ENCODE peak calls at places on chromosomes 1 and 21, in ten cellular contexts. E is CD8-positive, alpha-beta T cell; L is Panc1; D is cardiac muscle cell; T is HepG2; I is left ventricle myocardium inferior; Q is pancreas; W is ovary; P is heart right ventricle; J is body of pancreas. Y is an unnamed sample. For H3K36me3, the result is how much of the 10 kb centered on the place peaks cover.

GRCh38 chr21:42820513-42821465 is 58.5 kb downstream of the WDR4 start:
- DNase-seq in E (no peak), L (no peak), D (no peak), T (peak), I (no peak), Q (no peak), W (no peak), P (no peak), J (no peak), Y (peak)

GRCh38 chr1:38037481-38037939 is 9.1 kb downstream of the POU3F1 start:
- DNase-seq in E (no peak), L (no peak), D (peak), T (no peak), I (no peak), Q (no peak), W (no peak), P (no peak), J (no peak), Y (no peak)

GRCh38 chr1:108000620-108001105 is 35.7 kb upstream of the VAV3 start:
- DNase-seq in E (no peak), L (no peak), D (peak), T (peak), I (peak), Q (peak), W (peak), P (peak), J (peak), Y (no peak)

GRCh38 chr21:31282095-31282709 is 61.9 kb downstream of the TIAM1 start:
- DNase-seq in E (no peak), L (peak), D (peak), T (no peak), I (peak), Q (no peak), W (no peak), P (no peak), J (peak), Y (no peak)

GRCh38 chr21:45052960-45053359 is 21.4 kb upstream of the ADARB1 start:
- DNase-seq in E (no peak), L (no peak), D (no peak), T (no peak), I (no peak), Q (no peak), W (no peak), P (no peak), J (no peak), Y (no peak)

GRCh38 chr1:13898406-13898805 is 198.4 kb downstream of the PRDM2 start:
- DNase-seq in E (no peak), L (no peak), D (no peak), T (no peak), I (no peak), Q (no peak), W (no peak), P (no peak), J (no peak), Y (no peak)

GRCh38 chr1:77524038-77524437 is 158.4 kb downstream of the ZZZ3 start:
- DNase-seq in E (no peak), L (no peak), D (no peak), T (no peak), I (no peak), Q (no peak), W (no peak), P (no peak), J (no peak), Y (no peak)

GRCh38 chr1:11431946-11432507 is 46.9 kb upstream of the DISP3 start:
- DNase-seq in E (no peak), L (no peak), D (no peak), T (no peak), I (no peak), Q (no peak), W (no peak), P (no peak), J (no peak), Y (no peak)

GRCh38 chr1:160622885-160623633 is 23.8 kb downstream of the SLAMF1 start:
- DNase-seq in E (no peak), L (no peak), D (no peak), T (no peak), I (no peak), Q (no peak), W (no peak), P (no peak), J (no peak), Y (peak)

GRCh38 chr1:56317722-56318121 is 261.6 kb downstream of the PLPP3 start:
- DNase-seq in E (no peak), L (no peak), D (no peak), T (no peak), I (no peak), Q (no peak), W (no peak), P (no peak), J (no peak), Y (no peak)

GRCh38 chr1:40411294-40411693 is 37.8 kb downstream of the SMAP2 start:
- DNase-seq in E (no peak), L (no peak), D (no peak), T (no peak), I (no peak), Q (no peak), W (no peak), P (no peak), J (no peak), Y (no peak)

GRCh38 chr1:202593845-202594244 is 116.4 kb downstream of the SYT2 start:
- DNase-seq in E (no peak), L (no peak), D (no peak), T (no peak), I (no peak), Q (no peak), W (no peak), P (no peak), J (no peak), Y (no peak)

GRCh38 chr1:89987170-89987819 is 7.6 kb upstream of the ZNF326 start:
- DNase-seq in E (peak), L (peak), D (peak), T (peak), I (no peak), Q (peak), W (no peak), P (no peak), J (peak), Y (no peak)

GRCh38 chr1:117821782-117822447 is 107.5 kb downstream of the GDAP2 start:
- DNase-seq in E (no peak), L (peak), D (peak), T (peak), I (no peak), Q (no peak), W (no peak), P (no peak), J (peak), Y (no peak)

GRCh38 chr1:70042090-70042716 is 163.2 kb downstream of the LRRC40 start:
- DNase-seq in E (no peak), L (no peak), D (peak), T (no peak), I (no peak), Q (no peak), W (no peak), P (no peak), J (no peak), Y (no peak)

GRCh38 chr1:51644533-51645197 is 27.8 kb downstream of the OSBPL9 start:
- DNase-seq in E (no peak), L (no peak), D (peak), T (no peak), I (no peak), Q (no peak), W (no peak), P (no peak), J (no peak), Y (peak)

GRCh38 chr1:182595641-182596240 is 6.7 kb upstream of the RNASEL start:
- DNase-seq in E (peak), L (peak), D (peak), T (peak), I (peak), Q (peak), W (peak), P (peak), J (peak), Y (no peak)

GRCh38 chr1:50873458-50874187 is 86.4 kb downstream of the FAF1 start:
- DNase-seq in E (peak), L (peak), D (peak), T (peak), I (peak), Q (peak), W (no peak), P (peak), J (peak), Y (no peak)

GRCh38 chr1:213829806-213830205 is 158.0 kb upstream of the PROX1 start:
- DNase-seq in E (no peak), L (no peak), D (no peak), T (no peak), I (no peak), Q (no peak), W (no peak), P (no peak), J (no peak), Y (peak)

GRCh38 chr21:44300262-44300959 is 558 bp downstream of the PFKL start:
- DNase-seq in E (peak), L (no peak), D (peak), T (peak), I (peak), Q (peak), W (peak), P (peak), J (peak), Y (peak)

GRCh38 chr1:53127546-53127945 is 14.9 kb downstream of the SLC1A7 start:
- DNase-seq in E (no peak), L (no peak), D (no peak), T (no peak), I (no peak), Q (no peak), W (peak), P (no peak), J (no peak), Y (no peak)

GRCh38 chr21:45127937-45128336 is 53.6 kb downstream of the ADARB1 start:
- DNase-seq in E (no peak), L (no peak), D (no peak), T (no peak), I (no peak), Q (no peak), W (no peak), P (no peak), J (no peak), Y (no peak)

GRCh38 chr21:42574234-42575027 is 60.8 kb downstream of the SLC37A1 start:
- DNase-seq in E (no peak), L (no peak), D (peak), T (peak), I (no peak), Q (no peak), W (no peak), P (no peak), J (peak), Y (no peak)

GRCh38 chr1:64962447-64962846 is 3.9 kb downstream of the JAK1 start:
- DNase-seq in E (peak), L (no peak), D (no peak), T (no peak), I (no peak), Q (peak), W (no peak), P (no peak), J (no peak), Y (no peak)

GRCh38 chr1:15765495-15766194 is 7.0 kb downstream of the FBLIM1 start:
- DNase-seq in E (no peak), L (no peak), D (peak), T (no peak), I (no peak), Q (no peak), W (no peak), P (no peak), J (no peak), Y (no peak)

GRCh38 chr21:44466351-44466954 is 11.1 kb downstream of the LRRC3 start:
- DNase-seq in E (no peak), L (no peak), D (no peak), T (no peak), I (no peak), Q (no peak), W (no peak), P (no peak), J (no peak), Y (no peak)

GRCh38 chr1:111856411-111857135 is 100.9 kb downstream of the DDX20 start:
- DNase-seq in E (no peak), L (no peak), D (no peak), T (no peak), I (no peak), Q (no peak), W (no peak), P (no peak), J (peak), Y (no peak)

GRCh38 chr1:27650527-27651175 is 15.7 kb upstream of the FGR start:
- DNase-seq in E (no peak), L (no peak), D (peak), T (peak), I (no peak), Q (no peak), W (no peak), P (no peak), J (peak), Y (no peak)

GRCh38 chr1:11796036-11796828 is 9.5 kb downstream of the MTHFR start:
- DNase-seq in E (no peak), L (no peak), D (peak), T (no peak), I (peak), Q (no peak), W (peak), P (no peak), J (no peak), Y (no peak)

GRCh38 chr21:41605178-41605933 is 97.4 kb upstream of the TMPRSS2 start:
- DNase-seq in E (no peak), L (no peak), D (no peak), T (peak), I (no peak), Q (peak), W (no peak), P (no peak), J (no peak), Y (no peak)

GRCh38 chr21:45317401-45318145 is 29.9 kb upstream of the POFUT2 start:
- DNase-seq in E (no peak), L (no peak), D (peak), T (peak), I (peak), Q (no peak), W (peak), P (peak), J (peak), Y (no peak)

GRCh38 chr1:30274176-30274936 is 449.0 kb downstream of the MATN1 start:
- DNase-seq in E (no peak), L (no peak), D (no peak), T (no peak), I (no peak), Q (no peak), W (no peak), P (no peak), J (no peak), Y (no peak)

GRCh38 chr1:206524739-206525364 is 17.5 kb downstream of the RASSF5 start:
- DNase-seq in E (no peak), L (no peak), D (no peak), T (no peak), I (no peak), Q (no peak), W (no peak), P (no peak), J (no peak), Y (no peak)

GRCh38 chr21:23455676-23456075 is 2151.6 kb downstream of the MRPL39 start:
- DNase-seq in E (no peak), L (no peak), D (no peak), T (no peak), I (no peak), Q (no peak), W (no peak), P (no peak), J (no peak), Y (no peak)

GRCh38 chr1:200739499-200740290 is 1.0 kb downstream of the CAMSAP2 start:
- DNase-seq in E (no peak), L (no peak), D (peak), T (peak), I (no peak), Q (peak), W (peak), P (peak), J (peak), Y (no peak)

GRCh38 chr1:197341626-197342025 is 73.6 kb downstream of the CRB1 start:
- DNase-seq in E (no peak), L (no peak), D (no peak), T (no peak), I (no peak), Q (no peak), W (no peak), P (no peak), J (no peak), Y (no peak)

GRCh38 chr1:158506369-158506987 is 34.5 kb downstream of the OR10R2 start:
- DNase-seq in E (peak), L (no peak), D (peak), T (peak), I (no peak), Q (no peak), W (no peak), P (peak), J (peak), Y (no peak)

GRCh38 chr1:212481438-212481767 is 48.7 kb downstream of the NENF start:
- DNase-seq in E (no peak), L (no peak), D (no peak), T (no peak), I (no peak), Q (no peak), W (no peak), P (no peak), J (no peak), Y (no peak)

GRCh38 chr1:159892944-159893343 is 7.0 kb downstream of the CFAP45 start:
- DNase-seq in E (no peak), L (no peak), D (no peak), T (no peak), I (no peak), Q (no peak), W (no peak), P (no peak), J (no peak), Y (no peak)

GRCh38 chr21:46084041-46084561 is 13.8 kb upstream of the COL6A2 start:
- DNase-seq in E (no peak), L (no peak), D (no peak), T (no peak), I (no peak), Q (no peak), W (peak), P (no peak), J (no peak), Y (peak)

DNA sequence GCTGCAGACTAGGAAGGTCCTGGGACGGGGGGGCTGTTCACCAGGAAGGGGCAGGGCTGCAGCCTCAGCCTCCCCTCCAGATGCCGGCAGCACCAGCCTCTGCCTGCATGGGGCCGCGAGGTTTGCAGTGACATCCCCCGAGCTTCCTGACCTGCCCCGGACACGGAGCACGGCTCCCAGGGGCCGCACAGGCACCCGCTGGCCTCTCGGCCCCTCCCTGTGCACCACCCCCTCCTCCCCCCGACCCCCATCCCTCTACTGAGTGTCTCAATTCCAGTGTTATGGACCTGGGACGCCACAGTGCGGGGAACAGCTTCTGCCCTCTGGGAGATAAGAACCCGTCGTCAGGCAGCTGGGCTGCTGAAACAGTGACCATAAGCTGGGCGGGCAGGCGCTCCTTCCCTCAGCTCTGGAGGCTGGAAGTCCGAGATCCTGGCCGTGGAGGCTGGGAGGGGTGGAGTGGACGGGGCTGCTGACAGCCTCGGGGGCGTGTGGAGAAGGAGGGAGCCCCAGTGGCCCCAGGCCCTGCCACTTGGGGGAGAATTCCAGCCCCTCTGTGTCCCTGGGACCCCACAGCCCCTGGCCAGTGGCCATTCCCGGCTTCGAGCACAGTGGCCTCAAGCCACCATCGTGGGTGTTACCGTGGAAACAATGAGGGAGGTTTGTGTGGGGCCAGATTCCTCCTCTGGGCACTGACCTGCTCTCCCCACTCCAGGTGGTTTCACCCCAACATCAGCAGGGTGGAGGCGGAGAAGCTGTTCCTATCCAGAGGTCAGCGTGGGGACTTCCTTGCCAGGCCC is 11.5 kb downstream of the RNF223 start:
- DNase-seq in E (no peak), L (no peak), D (peak), T (no peak), I (no peak), Q (no peak), W (no peak), P (no peak), J (no peak), Y (no peak)
- H3K4me3 ChIP-seq in E (no peak), L (peak), D (no peak), T (no peak), I (no peak), Q (no peak), W (no peak), P (no peak), J (no peak), Y (no peak)

GRCh38 chr1:235450886-235451457 is 53.3 kb downstream of the B3GALNT2 start:
- DNase-seq in E (no peak), L (no peak), D (no peak), T (no peak), I (no peak), Q (no peak), W (no peak), P (no peak), J (no peak), Y (no peak)

GRCh38 chr1:235455097-235455496 is 49.2 kb downstream of the B3GALNT2 start:
- DNase-seq in E (no peak), L (no peak), D (no peak), T (no peak), I (no peak), Q (no peak), W (no peak), P (no peak), J (no peak), Y (no peak)

GRCh38 chr1:235455806-235456205 is 48.4 kb downstream of the B3GALNT2 start:
- DNase-seq in E (no peak), L (no peak), D (no peak), T (no peak), I (no peak), Q (no peak), W (no peak), P (no peak), J (no peak), Y (no peak)

GRCh38 chr1:235450433-235450832 is 53.8 kb downstream of the B3GALNT2 start:
- DNase-seq in E (no peak), L (no peak), D (no peak), T (no peak), I (no peak), Q (no peak), W (no peak), P (no peak), J (no peak), Y (no peak)

DNA sequence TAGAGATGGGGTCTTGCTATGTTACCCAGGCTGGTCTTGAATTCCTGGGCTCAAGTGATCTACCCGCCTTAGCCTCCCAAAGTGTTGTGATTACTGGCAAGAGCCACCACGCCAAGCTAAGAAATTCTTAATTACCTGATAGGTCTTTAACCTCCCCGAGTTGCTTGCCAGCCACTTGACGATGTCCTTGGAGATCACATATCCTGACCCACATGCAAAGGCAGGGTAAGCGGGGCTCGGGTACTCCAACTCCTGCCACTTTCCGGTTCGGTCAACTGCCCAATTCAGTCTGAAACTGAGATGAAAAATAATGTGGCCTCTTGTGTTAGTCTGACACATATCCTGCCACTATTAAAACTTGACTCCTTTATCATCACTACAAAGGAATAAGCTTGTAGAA is 50.2 kb downstream of the B3GALNT2 start:
- DNase-seq in E (no peak), L (no peak), D (no peak), T (no peak), I (no peak), Q (no peak), W (no peak), P (no peak), J (no peak), Y (no peak)
- H3K36me3 ChIP-seq in E (under half), L (under half), D (under half), T (half or more), I (half or more), Q (under half), W (under half), P (under half), J (under half), Y (under half)

GRCh38 chr1:155196103-155196892 is 11.4 kb downstream of the THBS3 start:
- DNase-seq in E (no peak), L (no peak), D (no peak), T (no peak), I (no peak), Q (no peak), W (peak), P (no peak), J (no peak), Y (no peak)
- H3K4me3 ChIP-seq in E (no peak), L (peak), D (peak), T (no peak), I (no peak), Q (no peak), W (no peak), P (no peak), J (no peak), Y (no peak)

GRCh38 chr1:32094721-32095521 is 12.9 kb upstream of the KPNA6 start:
- DNase-seq in E (no peak), L (no peak), D (no peak), T (no peak), I (no peak), Q (peak), W (no peak), P (no peak), J (peak), Y (no peak)
- H3K36me3 ChIP-seq in E (under half), L (under half), D (under half), T (under half), I (half or more), Q (under half), W (under half), P (under half), J (under half), Y (half or more)

Y was measured in esophagus muscularis mucosa.